ENCODE peak calls at places on chromosomes 13 and 19, in four cellular contexts. H, N, X and Y are unnamed samples.

GRCh38 chr13:50592412-50593145 is 250.9 kb downstream of the DLEU7 start:
- DNase-seq in H (peak; percentile 75), N (peak; percentile 87), X (no peak), Y (no peak)

GRCh38 chr13:94073006-94073744 is 406.3 kb downstream of the DCT start:
- DNase-seq in H (peak; percentile 38), N (peak; percentile 91), X (no peak), Y (no peak)

GRCh38 chr13:100512422-100512821 is 76.2 kb downstream of the GGACT start:
- DNase-seq in H (peak; percentile 21), N (peak; percentile 22), X (no peak), Y (no peak)

GRCh38 chr13:22196777-22197176 is 525.9 kb downstream of the FGF9 start:
- DNase-seq in H (no peak), N (no peak), X (no peak), Y (no peak)

GRCh38 chr13:35954207-35954560 is 177.0 kb downstream of the DCLK1 start:
- DNase-seq in H (no peak), N (no peak), X (no peak), Y (no peak)

GRCh38 chr19:33441277-33441699 is 67.8 kb downstream of the CEBPG start:
- DNase-seq in H (no peak), N (no peak), X (no peak), Y (no peak)

GRCh38 chr13:28423010-28423409 is 71.9 kb downstream of the FLT1 start:
- DNase-seq in H (no peak), N (no peak), X (no peak), Y (no peak)

GRCh38 chr13:26061947-26062346 is 10.1 kb upstream of the SHISA2 start:
- DNase-seq in H (peak; percentile 92), N (peak; percentile 61), X (no peak), Y (no peak)

GRCh38 chr13:97726664-97727235 is 226.7 kb upstream of the IPO5 start:
- DNase-seq in H (no peak), N (no peak), X (no peak), Y (no peak)

GRCh38 chr19:6071103-6071485 is 39.2 kb downstream of the RFX2 start:
- DNase-seq in H (peak; percentile 24), N (peak; percentile 78), X (no peak), Y (no peak)

GRCh38 chr19:44581288-44581687 is 32.1 kb upstream of the IGSF23 start:
- DNase-seq in H (no peak), N (no peak), X (no peak), Y (no peak)

GRCh38 chr19:36141039-36141914 is 1.4 kb downstream of the CAPNS1 start:
- DNase-seq in H (peak; percentile 86), N (peak; percentile 76), X (peak; percentile 79), Y (peak; percentile 98)

GRCh38 chr19:54169149-54169731 is 3.7 kb downstream of the TMC4 start:
- DNase-seq in H (no peak), N (no peak), X (no peak), Y (no peak)

GRCh38 chr13:36965767-36966166 is 33.4 kb downstream of the ALG5 start:
- DNase-seq in H (peak; percentile 70), N (peak; percentile 90), X (no peak), Y (peak; percentile 34)

GRCh38 chr19:13156968-13157882 is 7.0 kb downstream of the IER2 start:
- DNase-seq in H (peak; percentile 86), N (no peak), X (no peak), Y (no peak)

GRCh38 chr13:26228080-26228479 is 6.0 kb upstream of the RNF6 start:
- DNase-seq in H (no peak), N (no peak), X (no peak), Y (no peak)

GRCh38 chr13:60329221-60329983 is 67.6 kb upstream of the TDRD3 start:
- DNase-seq in H (peak; percentile 44), N (peak; percentile 16), X (peak; percentile 38), Y (peak; percentile 84)

GRCh38 chr13:42876270-42876714 is 94.9 kb downstream of the FAM216B start:
- DNase-seq in H (no peak), N (no peak), X (no peak), Y (peak; percentile 76)

GRCh38 chr19:12773571-12773970 is 1.8 kb downstream of the HOOK2 start:
- DNase-seq in H (peak; percentile 41), N (peak; percentile 35), X (no peak), Y (peak; percentile 69)

GRCh38 chr13:112102243-112102642 is 35.3 kb downstream of the SOX1 start:
- DNase-seq in H (no peak), N (no peak), X (no peak), Y (no peak)

GRCh38 chr13:42807236-42807635 is 25.9 kb downstream of the FAM216B start:
- DNase-seq in H (peak; percentile 33), N (peak; percentile 20), X (no peak), Y (no peak)

GRCh38 chr13:107901996-107902562 is 313.3 kb downstream of the LIG4 start:
- DNase-seq in H (no peak), N (no peak), X (no peak), Y (no peak)

GRCh38 chr19:38247734-38248268 is 8.4 kb downstream of the PPP1R14A start:
- DNase-seq in H (no peak), N (no peak), X (no peak), Y (peak; percentile 72)

GRCh38 chr19:35076657-35077056 is 35.1 kb downstream of the HPN start:
- DNase-seq in H (no peak), N (no peak), X (no peak), Y (no peak)

GRCh38 chr13:31032574-31033095 is 100.2 kb downstream of the TEX26 start:
- DNase-seq in H (no peak), N (no peak), X (no peak), Y (no peak)

GRCh38 chr19:18473706-18474087 is 35.8 kb upstream of the ISYNA1 start:
- DNase-seq in H (no peak), N (no peak), X (no peak), Y (no peak)

GRCh38 chr19:7552781-7553180 is 17.3 kb downstream of the PNPLA6 start:
- DNase-seq in H (no peak), N (no peak), X (no peak), Y (no peak)

GRCh38 chr19:40315812-40316475 is 30.8 kb upstream of the AKT2 start:
- DNase-seq in H (no peak), N (no peak), X (no peak), Y (no peak)

GRCh38 chr13:51303063-51303552 is 36.4 kb upstream of the SERPINE3 start:
- DNase-seq in H (no peak), N (no peak), X (peak; percentile 48), Y (no peak)

GRCh38 chr13:46721054-46721453 is 75.9 kb downstream of the ESD start:
- DNase-seq in H (peak; percentile 63), N (peak; percentile 53), X (peak; percentile 23), Y (peak; percentile 40)

GRCh38 chr19:31348416-31349159 is 648 bp downstream of the TSHZ3 start:
- DNase-seq in H (peak; percentile 56), N (no peak), X (no peak), Y (peak; percentile 37)

GRCh38 chr13:42110410-42111155 is 62.1 kb downstream of the DGKH start:
- DNase-seq in H (peak; percentile 89), N (peak; percentile 82), X (peak; percentile 59), Y (peak; percentile 49)

DNA sequence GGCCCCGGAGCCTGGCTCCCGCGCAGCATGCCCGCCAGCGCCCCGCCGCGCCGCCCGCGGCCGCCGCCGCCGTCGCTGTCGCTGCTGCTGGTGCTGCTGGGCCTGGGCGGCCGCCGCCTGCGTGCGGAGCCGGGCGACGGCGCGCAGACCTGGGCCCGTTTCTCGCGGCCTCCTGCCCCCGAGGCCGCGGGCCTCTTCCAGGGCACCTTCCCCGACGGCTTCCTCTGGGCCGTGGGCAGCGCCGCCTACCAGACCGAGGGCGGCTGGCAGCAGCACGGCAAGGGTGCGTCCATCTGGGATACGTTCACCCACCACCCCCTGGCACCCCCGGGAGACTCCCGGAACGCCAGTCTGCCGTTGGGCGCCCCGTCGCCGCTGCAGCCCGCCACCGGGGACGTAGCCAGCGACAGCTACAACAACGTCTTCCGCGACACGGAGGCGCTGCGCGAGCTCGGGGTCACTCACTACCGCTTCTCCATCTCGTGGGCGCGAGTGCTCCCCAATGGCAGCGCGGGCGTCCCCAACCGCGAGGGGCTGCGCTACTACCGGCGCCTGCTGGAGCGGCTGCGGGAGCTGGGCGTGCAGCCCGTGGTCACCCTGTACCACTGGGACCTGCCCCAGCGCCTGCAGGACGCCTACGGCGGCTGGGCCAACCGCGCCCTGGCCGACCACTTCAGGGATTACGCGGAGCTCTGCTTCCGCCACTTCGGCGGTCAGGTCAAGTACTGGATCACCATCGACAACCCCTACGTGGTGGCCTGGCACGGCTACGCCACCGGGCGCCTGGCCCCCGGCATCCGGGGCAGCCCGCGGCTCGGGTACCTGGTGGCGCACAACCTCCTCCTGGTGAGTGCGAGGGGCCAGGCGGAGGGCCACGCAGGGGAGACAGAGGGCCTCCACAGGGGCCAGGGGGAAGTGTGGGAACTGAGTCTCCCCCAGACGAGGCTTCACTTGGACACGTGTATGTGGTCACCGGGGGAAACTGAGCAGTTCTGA is at the start of gene KL:
- DNase-seq in H (peak; percentile 30), N (no peak), X (no peak), Y (peak; percentile 51)
- H3K23ac ChIP-seq in H (no peak within 1 kb of the TSS), N (no peak within 1 kb of the TSS), X (peak within 1 kb of the TSS; percentile 95), Y (peak within 1 kb of the TSS; percentile 94)

GRCh38 chr13:95601216-95601615 is 43.3 kb downstream of the DZIP1 start:
- DNase-seq in H (no peak), N (no peak), X (no peak), Y (no peak)
- H3K23ac ChIP-seq in H (no peak overlapping the region), N (no peak overlapping the region), X (no peak overlapping the region), Y (no peak overlapping the region)

GRCh38 chr19:15612342-15612741 is 2.7 kb upstream of the CYP4F8 start:
- DNase-seq in H (no peak), N (no peak), X (no peak), Y (no peak)

GRCh38 chr19:15616183-15616582 is 1.2 kb downstream of the CYP4F8 start:
- DNase-seq in H (no peak), N (no peak), X (no peak), Y (no peak)

GRCh38 chr19:15615526-15615925 is 508 bp downstream of the CYP4F8 start:
- DNase-seq in H (no peak), N (no peak), X (no peak), Y (no peak)

GRCh38 chr19:15614507-15615379 is at the start of gene CYP4F8:
- DNase-seq in H (no peak), N (no peak), X (no peak), Y (no peak)

GRCh38 chr19:15613338-15613737 is 1.7 kb upstream of the CYP4F8 start:
- DNase-seq in H (no peak), N (no peak), X (no peak), Y (no peak)
- H3K23ac ChIP-seq in H (no peak overlapping the region), N (no peak overlapping the region), X (no peak overlapping the region), Y (no peak overlapping the region)

GRCh38 chr19:28669804-28670203 is 543.1 kb downstream of the UQCRFS1 start:
- DNase-seq in H (no peak), N (no peak), X (no peak), Y (no peak)
- H3K23ac ChIP-seq in H (no peak overlapping the region), N (no peak overlapping the region), X (no peak overlapping the region), Y (no peak overlapping the region)

DNA sequence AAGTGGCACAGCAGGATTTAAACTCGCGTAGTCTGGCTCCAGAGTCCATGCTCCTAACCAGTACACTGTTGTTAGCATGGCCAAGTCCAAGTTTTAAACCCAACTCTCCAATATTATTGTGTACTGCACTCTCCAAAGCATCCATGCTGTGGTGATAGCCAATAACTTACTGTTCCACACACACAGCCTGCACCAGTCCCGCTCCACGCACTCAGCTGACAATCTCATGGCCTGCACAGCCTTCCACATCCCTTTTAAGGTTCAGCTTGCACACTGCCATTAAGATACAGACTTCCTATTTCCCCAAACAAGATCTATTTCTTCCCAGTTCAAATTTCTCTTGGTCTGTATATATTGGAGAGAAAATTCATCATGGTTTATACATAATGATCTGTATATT is 80.7 kb downstream of the LHFPL6 start:
- DNase-seq in H (no peak), N (no peak), X (no peak), Y (no peak)
- H3K23ac ChIP-seq in H (no peak overlapping the region), N (no peak overlapping the region), X (no peak overlapping the region), Y (no peak overlapping the region)

GRCh38 chr13:78040431-78040830 is 121.8 kb upstream of the EDNRB start:
- DNase-seq in H (no peak), N (no peak), X (no peak), Y (no peak)
- H3K23ac ChIP-seq in H (no peak overlapping the region), N (no peak overlapping the region), X (no peak overlapping the region), Y (no peak overlapping the region)